ENCODE peak calls at places on chromosomes 16 and 17, in seven cellular contexts. O is H9, T is IMR-90, K is mesendoderm, Q is trophoblast cell, X is H1, Z is mesenchymal stem cell. E is an unnamed sample.

GRCh38 chr17:82892869-82893565 is 53.2 kb upstream of the ZNF750 start:
- DNase-seq in O (no peak), T (peak; percentile 8), K (no peak), Q (no peak), X (no peak), Z (no peak), E (no peak)

GRCh38 chr16:30122621-30123160 is 329 bp downstream of the MAPK3 start:
- DNase-seq in O (no peak), T (no peak), K (no peak), Q (no peak), X (no peak), Z (peak; percentile 18), E (no peak)

GRCh38 chr17:1882836-1883235 is 53.0 kb downstream of the RPA1 start:
- DNase-seq in O (peak; percentile 57), T (peak; percentile 24), K (peak; percentile 82), Q (peak; percentile 15), X (no peak), Z (peak; percentile 41), E (peak; percentile 20)

GRCh38 chr17:38325221-38325851 is 18.4 kb downstream of the GPR179 start:
- DNase-seq in O (peak; percentile 45), T (no peak), K (peak; percentile 71), Q (no peak), X (no peak), Z (no peak), E (no peak)

GRCh38 chr16:87278191-87279093 is 38.8 kb downstream of the C16orf95 start:
- DNase-seq in O (peak; percentile 94), T (peak; percentile 77), K (peak; percentile 85), Q (peak; percentile 64), X (peak; percentile 77), Z (peak; percentile 70), E (peak; percentile 65)

GRCh38 chr17:46167826-46168569 is 25.2 kb downstream of the KANSL1 start:
- DNase-seq in O (no peak), T (peak; percentile 90), K (peak; percentile 57), Q (peak; percentile 41), X (no peak), Z (peak; percentile 87), E (no peak)

GRCh38 chr16:14609716-14610115 is 20.3 kb downstream of the PARN start:
- DNase-seq in O (no peak), T (no peak), K (no peak), Q (no peak), X (no peak), Z (no peak), E (no peak)

GRCh38 chr17:80594666-80595269 is 50.1 kb downstream of the RPTOR start:
- DNase-seq in O (no peak), T (peak; percentile 31), K (no peak), Q (no peak), X (no peak), Z (peak; percentile 11), E (no peak)

GRCh38 chr17:29698019-29698777 is 75.5 kb upstream of the CORO6 start:
- DNase-seq in O (no peak), T (no peak), K (no peak), Q (no peak), X (no peak), Z (no peak), E (no peak)

GRCh38 chr17:67499673-67500072 is 122.6 kb downstream of the PITPNC1 start:
- DNase-seq in O (no peak), T (no peak), K (no peak), Q (peak; percentile 42), X (no peak), Z (no peak), E (no peak)

GRCh38 chr17:47915667-47916242 is 19.7 kb downstream of the SP2 start:
- DNase-seq in O (no peak), T (no peak), K (no peak), Q (no peak), X (no peak), Z (no peak), E (no peak)

GRCh38 chr17:15999974-16000827 is 577 bp downstream of the TTC19 start:
- DNase-seq in O (no peak), T (peak; percentile 22), K (peak; percentile 81), Q (peak; percentile 47), X (no peak), Z (peak; percentile 55), E (no peak)

GRCh38 chr17:8253801-8254200 is 4.7 kb downstream of the PFAS start:
- DNase-seq in O (no peak), T (no peak), K (peak; percentile 63), Q (no peak), X (no peak), Z (peak; percentile 28), E (no peak)

GRCh38 chr17:58382108-58382884 is 30.3 kb upstream of the SUPT4H1 start:
- DNase-seq in O (no peak), T (no peak), K (no peak), Q (no peak), X (no peak), Z (no peak), E (no peak)

GRCh38 chr16:23496826-23497542 is 13.3 kb downstream of the GGA2 start:
- DNase-seq in O (no peak), T (peak; percentile 21), K (no peak), Q (peak; percentile 70), X (no peak), Z (peak; percentile 24), E (no peak)

GRCh38 chr17:37259030-37259735 is 116.6 kb upstream of the C17orf78 start:
- DNase-seq in O (no peak), T (peak; percentile 76), K (no peak), Q (peak; percentile 63), X (no peak), Z (peak; percentile 6), E (no peak)

GRCh38 chr17:7634384-7634783 is 4.4 kb downstream of the SHBG start:
- DNase-seq in O (peak; percentile 87), T (peak; percentile 41), K (peak; percentile 83), Q (no peak), X (no peak), Z (peak; percentile 66), E (peak; percentile 43)

GRCh38 chr17:50550661-50551432 is 3.9 kb downstream of the SPATA20 start:
- DNase-seq in O (peak; percentile 98), T (peak; percentile 85), K (peak; percentile 94), Q (peak; percentile 79), X (peak; percentile 84), Z (peak; percentile 84), E (peak; percentile 83)

GRCh38 chr16:19853973-19854876 is 30.4 kb downstream of the GPRC5B start:
- DNase-seq in O (peak; percentile 78), T (no peak), K (peak; percentile 67), Q (peak; percentile 26), X (no peak), Z (no peak), E (no peak)

GRCh38 chr16:8853611-8854010 is 15.2 kb downstream of the CARHSP1 start:
- DNase-seq in O (no peak), T (no peak), K (no peak), Q (no peak), X (no peak), Z (no peak), E (no peak)

GRCh38 chr17:60354223-60354622 is 37.7 kb downstream of the USP32 start:
- DNase-seq in O (no peak), T (peak; percentile 85), K (no peak), Q (no peak), X (no peak), Z (peak; percentile 86), E (no peak)

GRCh38 chr17:48262982-48263586 is 155.5 kb downstream of the SNX11 start:
- DNase-seq in O (no peak), T (peak; percentile 17), K (no peak), Q (no peak), X (no peak), Z (peak; percentile 45), E (no peak)

GRCh38 chr16:46555981-46556380 is 65.2 kb downstream of the SHCBP1 start:
- DNase-seq in O (no peak), T (peak; percentile 54), K (no peak), Q (no peak), X (no peak), Z (no peak), E (no peak)

GRCh38 chr17:40103082-40103741 is 2.8 kb upstream of the NR1D1 start:
- DNase-seq in O (peak; percentile 61), T (no peak), K (no peak), Q (no peak), X (no peak), Z (no peak), E (no peak)

GRCh38 chr17:40106760-40107265 is 6.4 kb upstream of the NR1D1 start:
- DNase-seq in O (peak; percentile 46), T (no peak), K (no peak), Q (no peak), X (no peak), Z (peak; percentile 57), E (no peak)

GRCh38 chr17:40103742-40104095 is 3.3 kb upstream of the NR1D1 start:
- DNase-seq in O (no peak), T (no peak), K (no peak), Q (no peak), X (no peak), Z (no peak), E (no peak)

GRCh38 chr17:40106089-40106759 is 5.8 kb upstream of the NR1D1 start:
- DNase-seq in O (no peak), T (no peak), K (no peak), Q (no peak), X (no peak), Z (no peak), E (no peak)

GRCh38 chr17:40104570-40105471 is 4.4 kb upstream of the NR1D1 start:
- DNase-seq in O (no peak), T (no peak), K (no peak), Q (no peak), X (no peak), Z (no peak), E (no peak)
- H2BK120ac ChIP-seq in O (no peak overlapping the region), T (no peak overlapping the region), K (no peak overlapping the region), Q (no peak overlapping the region), X (no peak overlapping the region), Z (no peak overlapping the region), E (no peak overlapping the region)

GRCh38 chr17:68562736-68563135 is 38.4 kb downstream of the FAM20A start:
- DNase-seq in O (no peak), T (no peak), K (no peak), Q (peak; percentile 80), X (no peak), Z (no peak), E (no peak)
- H2BK5ac ChIP-seq in O (no peak overlapping the region), T (no peak overlapping the region), K (no peak overlapping the region), Q (no peak overlapping the region), X (no peak overlapping the region), Z (no peak overlapping the region), E (no peak overlapping the region)

GRCh38 chr16:85337910-85338637 is 225.8 kb upstream of the CIBAR2 start:
- DNase-seq in O (no peak), T (no peak), K (no peak), Q (no peak), X (no peak), Z (no peak), E (no peak)
- H2BK120ac ChIP-seq in O (no peak overlapping the region), T (no peak overlapping the region), K (no peak overlapping the region), Q (no peak overlapping the region), X (no peak overlapping the region), Z (no peak overlapping the region), E (no peak overlapping the region)

DNA sequence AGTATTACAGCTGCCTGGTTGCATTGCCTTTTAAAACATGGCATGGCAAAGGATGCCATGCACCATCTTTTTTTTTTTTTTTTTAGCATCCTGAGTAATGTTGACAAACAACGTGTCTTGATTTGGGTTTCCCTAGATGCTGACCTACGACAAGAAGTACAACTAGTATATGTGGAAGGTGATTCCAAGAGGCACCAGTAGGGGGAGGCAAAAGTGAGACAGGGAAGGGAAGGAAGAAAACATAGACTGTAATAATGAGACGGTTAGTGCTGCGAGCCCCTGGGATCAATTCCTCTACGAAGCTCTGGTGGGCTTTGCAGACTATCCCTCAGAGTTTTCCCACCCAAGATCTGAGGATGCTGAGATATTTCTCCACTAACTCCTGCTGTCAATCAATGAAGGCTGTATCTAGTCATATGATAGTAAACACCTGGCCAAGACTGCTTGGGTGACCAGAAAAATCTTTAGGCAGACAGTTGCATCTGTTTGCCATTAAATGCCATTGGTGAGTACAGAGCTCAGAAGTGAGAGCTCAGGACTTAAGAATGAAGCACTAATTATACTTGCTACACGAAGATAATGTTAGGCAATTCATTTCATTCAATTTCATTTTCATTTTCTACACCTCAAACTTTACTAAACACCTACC is 458.6 kb upstream of the GOT2 start:
- DNase-seq in O (peak; percentile 68), T (peak; percentile 11), K (peak; percentile 65), Q (no peak), X (no peak), Z (peak; percentile 6), E (peak; percentile 40)
- H2BK5ac ChIP-seq in O (no peak overlapping the region), T (no peak overlapping the region), K (no peak overlapping the region), Q (no peak overlapping the region), X (no peak overlapping the region), Z (no peak overlapping the region), E (no peak overlapping the region)